ENCODE peak calls at places on chromosomes 5 and 9, in seven cellular contexts. One of them, this sample, is unnamed.

GRCh38 chr9:6142816-6143454 is 72.7 kb upstream of the IL33 start:
- DNase-seq in IMR-90: no peak
- DNase-seq in mesenchymal stem cell: no peak
- DNase-seq in H9: no peak
- DNase-seq in neuronal stem cell: no peak
- DNase-seq in mesendoderm: no peak
- DNase-seq in trophoblast cell: peak; percentile 25
- DNase-seq in this sample: no peak

GRCh38 chr5:1846583-1846982 is 36.1 kb downstream of the IRX4 start:
- DNase-seq in IMR-90: no peak
- DNase-seq in mesenchymal stem cell: no peak
- DNase-seq in H9: no peak
- DNase-seq in neuronal stem cell: no peak
- DNase-seq in mesendoderm: no peak
- DNase-seq in trophoblast cell: no peak
- DNase-seq in this sample: no peak

GRCh38 chr5:165495829-165496380 is 1990.5 kb downstream of the MAT2B start:
- DNase-seq in IMR-90: peak; percentile 22
- DNase-seq in mesenchymal stem cell: peak; percentile 52
- DNase-seq in H9: no peak
- DNase-seq in neuronal stem cell: no peak
- DNase-seq in mesendoderm: no peak
- DNase-seq in trophoblast cell: no peak
- DNase-seq in this sample: no peak

GRCh38 chr9:19331877-19332276 is 48.2 kb downstream of the RPS6 start:
- DNase-seq in IMR-90: peak; percentile 12
- DNase-seq in mesenchymal stem cell: no peak
- DNase-seq in H9: no peak
- DNase-seq in neuronal stem cell: no peak
- DNase-seq in mesendoderm: no peak
- DNase-seq in trophoblast cell: no peak
- DNase-seq in this sample: no peak

GRCh38 chr5:64201986-64202385 is 36.3 kb downstream of the RNF180 start:
- DNase-seq in IMR-90: no peak
- DNase-seq in mesenchymal stem cell: no peak
- DNase-seq in H9: no peak
- DNase-seq in neuronal stem cell: no peak
- DNase-seq in mesendoderm: no peak
- DNase-seq in trophoblast cell: no peak
- DNase-seq in this sample: no peak

GRCh38 chr5:9348296-9348996 is 197.4 kb downstream of the SEMA5A start:
- DNase-seq in IMR-90: peak; percentile 50
- DNase-seq in mesenchymal stem cell: peak; percentile 55
- DNase-seq in H9: no peak
- DNase-seq in neuronal stem cell: no peak
- DNase-seq in mesendoderm: peak; percentile 18
- DNase-seq in trophoblast cell: peak; percentile 88
- DNase-seq in this sample: no peak

GRCh38 chr5:95617057-95617456 is 2.8 kb upstream of the GPR150 start:
- DNase-seq in IMR-90: peak; percentile 59
- DNase-seq in mesenchymal stem cell: no peak
- DNase-seq in H9: no peak
- DNase-seq in neuronal stem cell: no peak
- DNase-seq in mesendoderm: no peak
- DNase-seq in trophoblast cell: peak; percentile 95
- DNase-seq in this sample: no peak

GRCh38 chr9:124792976-124793594 is 16.2 kb downstream of the OLFML2A start:
- DNase-seq in IMR-90: peak; percentile 49
- DNase-seq in mesenchymal stem cell: peak; percentile 61
- DNase-seq in H9: no peak
- DNase-seq in neuronal stem cell: no peak
- DNase-seq in mesendoderm: no peak
- DNase-seq in trophoblast cell: no peak
- DNase-seq in this sample: no peak

GRCh38 chr9:104766025-104766424 is 2.1 kb downstream of the NIPSNAP3B start:
- DNase-seq in IMR-90: no peak
- DNase-seq in mesenchymal stem cell: no peak
- DNase-seq in H9: no peak
- DNase-seq in neuronal stem cell: no peak
- DNase-seq in mesendoderm: no peak
- DNase-seq in trophoblast cell: no peak
- DNase-seq in this sample: no peak

GRCh38 chr5:139027150-139027549 is 152.0 kb upstream of the LRRTM2 start:
- DNase-seq in IMR-90: no peak
- DNase-seq in mesenchymal stem cell: no peak
- DNase-seq in H9: no peak
- DNase-seq in neuronal stem cell: no peak
- DNase-seq in mesendoderm: no peak
- DNase-seq in trophoblast cell: no peak
- DNase-seq in this sample: no peak

GRCh38 chr5:125659316-125660071 is 763.7 kb upstream of the GRAMD2B start:
- DNase-seq in IMR-90: peak; percentile 1
- DNase-seq in mesenchymal stem cell: peak; percentile 1
- DNase-seq in H9: no peak
- DNase-seq in neuronal stem cell: peak; percentile 78
- DNase-seq in mesendoderm: peak; percentile 62
- DNase-seq in trophoblast cell: no peak
- DNase-seq in this sample: no peak

GRCh38 chr5:41962491-41962890 is 37.4 kb downstream of the FBXO4 start:
- DNase-seq in IMR-90: no peak
- DNase-seq in mesenchymal stem cell: no peak
- DNase-seq in H9: no peak
- DNase-seq in neuronal stem cell: no peak
- DNase-seq in mesendoderm: no peak
- DNase-seq in trophoblast cell: no peak
- DNase-seq in this sample: no peak
- H4K8ac ChIP-seq in IMR-90: no peak overlapping the region
- H4K8ac ChIP-seq in mesenchymal stem cell: no peak overlapping the region
- H4K8ac ChIP-seq in H9: no peak overlapping the region
- H4K8ac ChIP-seq in neuronal stem cell: no peak overlapping the region
- H4K8ac ChIP-seq in mesendoderm: no peak overlapping the region
- H4K8ac ChIP-seq in trophoblast cell: peak overlapping the region; percentile 38
- H4K8ac ChIP-seq in this sample: no peak overlapping the region

DNA sequence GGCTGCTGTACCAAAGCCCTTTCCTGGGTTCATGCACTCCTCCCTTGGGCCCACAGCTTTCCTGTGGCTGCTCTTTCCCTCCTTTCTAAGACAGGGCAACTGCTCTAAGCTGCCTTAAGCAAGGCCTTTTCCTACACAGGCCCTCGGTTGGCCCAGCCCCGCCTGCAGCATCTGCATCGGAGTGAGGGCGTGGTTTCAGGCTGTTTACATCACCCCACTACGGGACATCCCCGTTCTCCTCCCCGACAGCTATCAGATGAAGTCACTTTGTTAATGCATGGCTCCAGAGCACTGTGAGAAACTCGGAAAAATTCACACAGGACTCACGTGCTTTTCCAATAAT is 3.4 kb downstream of the DPH7 start:
- DNase-seq in IMR-90: no peak
- DNase-seq in mesenchymal stem cell: no peak
- DNase-seq in H9: no peak
- DNase-seq in neuronal stem cell: no peak
- DNase-seq in mesendoderm: no peak
- DNase-seq in trophoblast cell: no peak
- DNase-seq in this sample: no peak
- H4K8ac ChIP-seq in IMR-90: no peak overlapping the region
- H4K8ac ChIP-seq in mesenchymal stem cell: no peak overlapping the region
- H4K8ac ChIP-seq in H9: no peak overlapping the region
- H4K8ac ChIP-seq in neuronal stem cell: no peak overlapping the region
- H4K8ac ChIP-seq in mesendoderm: no peak overlapping the region
- H4K8ac ChIP-seq in trophoblast cell: no peak overlapping the region
- H4K8ac ChIP-seq in this sample: peak overlapping the region; percentile 31

GRCh38 chr9:3004572-3004971 is 160.7 kb upstream of the PUM3 start:
- DNase-seq in IMR-90: no peak
- DNase-seq in mesenchymal stem cell: no peak
- DNase-seq in H9: no peak
- DNase-seq in neuronal stem cell: no peak
- DNase-seq in mesendoderm: no peak
- DNase-seq in trophoblast cell: no peak
- DNase-seq in this sample: no peak
- H4K8ac ChIP-seq in IMR-90: no peak overlapping the region
- H4K8ac ChIP-seq in mesenchymal stem cell: no peak overlapping the region
- H4K8ac ChIP-seq in H9: no peak overlapping the region
- H4K8ac ChIP-seq in neuronal stem cell: no peak overlapping the region
- H4K8ac ChIP-seq in mesendoderm: no peak overlapping the region
- H4K8ac ChIP-seq in trophoblast cell: no peak overlapping the region
- H4K8ac ChIP-seq in this sample: no peak overlapping the region

GRCh38 chr9:80720579-80720978 is 968.8 kb downstream of the TLE1 start:
- DNase-seq in IMR-90: no peak
- DNase-seq in mesenchymal stem cell: no peak
- DNase-seq in H9: no peak
- DNase-seq in neuronal stem cell: no peak
- DNase-seq in mesendoderm: no peak
- DNase-seq in trophoblast cell: peak; percentile 41
- DNase-seq in this sample: no peak
- H4K8ac ChIP-seq in IMR-90: no peak overlapping the region
- H4K8ac ChIP-seq in mesenchymal stem cell: no peak overlapping the region
- H4K8ac ChIP-seq in H9: no peak overlapping the region
- H4K8ac ChIP-seq in neuronal stem cell: no peak overlapping the region
- H4K8ac ChIP-seq in mesendoderm: no peak overlapping the region
- H4K8ac ChIP-seq in trophoblast cell: no peak overlapping the region
- H4K8ac ChIP-seq in this sample: no peak overlapping the region

GRCh38 chr5:96645096-96645495 is 17.1 kb upstream of the CAST start:
- DNase-seq in IMR-90: no peak
- DNase-seq in mesenchymal stem cell: no peak
- DNase-seq in H9: no peak
- DNase-seq in neuronal stem cell: no peak
- DNase-seq in mesendoderm: no peak
- DNase-seq in trophoblast cell: peak; percentile 74
- DNase-seq in this sample: no peak

GRCh38 chr5:96649251-96649937 is 12.8 kb upstream of the CAST start:
- DNase-seq in IMR-90: no peak
- DNase-seq in mesenchymal stem cell: no peak
- DNase-seq in H9: no peak
- DNase-seq in neuronal stem cell: no peak
- DNase-seq in mesendoderm: no peak
- DNase-seq in trophoblast cell: no peak
- DNase-seq in this sample: no peak

GRCh38 chr5:96649938-96650540 is 12.1 kb upstream of the CAST start:
- DNase-seq in IMR-90: no peak
- DNase-seq in mesenchymal stem cell: no peak
- DNase-seq in H9: no peak
- DNase-seq in neuronal stem cell: no peak
- DNase-seq in mesendoderm: no peak
- DNase-seq in trophoblast cell: no peak
- DNase-seq in this sample: no peak

GRCh38 chr5:96648598-96648997 is 13.6 kb upstream of the CAST start:
- DNase-seq in IMR-90: peak; percentile 69
- DNase-seq in mesenchymal stem cell: peak; percentile 47
- DNase-seq in H9: no peak
- DNase-seq in neuronal stem cell: no peak
- DNase-seq in mesendoderm: no peak
- DNase-seq in trophoblast cell: peak; percentile 36
- DNase-seq in this sample: no peak

DNA sequence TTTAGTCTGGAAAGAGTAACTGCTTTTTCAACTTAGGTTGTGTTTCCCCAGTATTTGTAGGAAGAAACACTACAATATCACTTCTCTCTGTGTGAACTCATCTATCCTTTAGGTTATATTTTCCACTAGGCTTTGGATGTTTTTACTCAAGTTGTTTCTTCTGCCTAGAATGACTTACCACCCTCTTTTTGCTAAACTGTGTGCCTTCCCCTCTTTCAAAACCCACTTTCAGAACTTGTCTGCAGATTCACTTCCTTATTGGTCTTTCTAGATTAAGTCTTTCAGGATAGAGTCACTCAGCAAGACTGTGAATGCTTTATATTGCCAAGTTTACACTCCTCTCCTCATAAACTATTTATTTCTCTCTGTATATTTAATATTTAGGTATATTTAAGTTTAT is 14.2 kb upstream of the CAST start:
- DNase-seq in IMR-90: no peak
- DNase-seq in mesenchymal stem cell: no peak
- DNase-seq in H9: no peak
- DNase-seq in neuronal stem cell: no peak
- DNase-seq in mesendoderm: no peak
- DNase-seq in trophoblast cell: no peak
- DNase-seq in this sample: no peak
- H4K8ac ChIP-seq in IMR-90: no peak overlapping the region
- H4K8ac ChIP-seq in mesenchymal stem cell: no peak overlapping the region
- H4K8ac ChIP-seq in H9: no peak overlapping the region
- H4K8ac ChIP-seq in neuronal stem cell: no peak overlapping the region
- H4K8ac ChIP-seq in mesendoderm: no peak overlapping the region
- H4K8ac ChIP-seq in trophoblast cell: no peak overlapping the region
- H4K8ac ChIP-seq in this sample: no peak overlapping the region

GRCh38 chr9:34072868-34073590 is 24.3 kb upstream of the UBAP2 start:
- DNase-seq in IMR-90: peak; percentile 96
- DNase-seq in mesenchymal stem cell: peak; percentile 83
- DNase-seq in H9: peak; percentile 33
- DNase-seq in neuronal stem cell: no peak
- DNase-seq in mesendoderm: peak; percentile 64
- DNase-seq in trophoblast cell: peak; percentile 23
- DNase-seq in this sample: peak; percentile 49
- H4K8ac ChIP-seq in IMR-90: peak overlapping the region; percentile 90
- H4K8ac ChIP-seq in mesenchymal stem cell: peak overlapping the region; percentile 29
- H4K8ac ChIP-seq in H9: no peak overlapping the region
- H4K8ac ChIP-seq in neuronal stem cell: no peak overlapping the region
- H4K8ac ChIP-seq in mesendoderm: no peak overlapping the region
- H4K8ac ChIP-seq in trophoblast cell: peak overlapping the region; percentile 88
- H4K8ac ChIP-seq in this sample: peak overlapping the region; percentile 51

DNA sequence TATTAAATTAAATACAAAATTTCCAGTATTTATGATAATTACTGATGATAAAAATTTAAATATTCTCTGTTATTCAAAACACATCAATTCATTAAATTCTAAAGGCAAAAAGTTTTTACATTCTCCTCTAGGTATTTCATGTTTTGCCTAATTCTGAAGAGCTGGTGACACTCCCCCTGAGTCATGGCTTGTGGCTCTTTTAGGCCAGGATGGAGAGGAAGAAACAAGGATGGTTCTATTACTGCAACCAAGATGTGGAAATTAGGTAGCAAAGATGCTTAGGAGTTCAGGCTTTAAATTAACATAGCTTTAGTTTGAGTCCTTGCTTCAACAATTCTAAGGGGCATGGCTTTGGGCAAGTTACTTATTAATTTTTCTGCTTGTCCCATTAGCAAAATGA is 1295.8 kb downstream of the EFNA5 start:
- DNase-seq in IMR-90: no peak
- DNase-seq in mesenchymal stem cell: no peak
- DNase-seq in H9: no peak
- DNase-seq in neuronal stem cell: no peak
- DNase-seq in mesendoderm: no peak
- DNase-seq in trophoblast cell: no peak
- DNase-seq in this sample: no peak
- H4K8ac ChIP-seq in IMR-90: no peak overlapping the region
- H4K8ac ChIP-seq in mesenchymal stem cell: no peak overlapping the region
- H4K8ac ChIP-seq in H9: no peak overlapping the region
- H4K8ac ChIP-seq in neuronal stem cell: no peak overlapping the region
- H4K8ac ChIP-seq in mesendoderm: no peak overlapping the region
- H4K8ac ChIP-seq in trophoblast cell: no peak overlapping the region
- H4K8ac ChIP-seq in this sample: no peak overlapping the region

GRCh38 chr5:97115932-97116331 is 26.5 kb downstream of the LIX1 start:
- DNase-seq in IMR-90: no peak
- DNase-seq in mesenchymal stem cell: no peak
- DNase-seq in H9: no peak
- DNase-seq in neuronal stem cell: no peak
- DNase-seq in mesendoderm: no peak
- DNase-seq in trophoblast cell: no peak
- DNase-seq in this sample: no peak
- H4K8ac ChIP-seq in IMR-90: no peak overlapping the region
- H4K8ac ChIP-seq in mesenchymal stem cell: no peak overlapping the region
- H4K8ac ChIP-seq in H9: no peak overlapping the region
- H4K8ac ChIP-seq in neuronal stem cell: no peak overlapping the region
- H4K8ac ChIP-seq in mesendoderm: no peak overlapping the region
- H4K8ac ChIP-seq in trophoblast cell: no peak overlapping the region
- H4K8ac ChIP-seq in this sample: no peak overlapping the region

This sample was measured in H1.